ENCODE peak calls at places on chromosomes 6 and 20, in six cellular contexts. U is GF-D8; C is NCI-H2029; Z is mucosa of descending colon; J is iPS DF 19.7; E is stimulated activated CD4-positive, alpha-beta T cell treated with anti-CD3 and anti-CD28 coated beads, Interleukin-1b, Interleukin-23, amount 100 ng/mL, for 1 hour. A is an unnamed sample.

GRCh38 chr6:36757206-36757605 is 59.6 kb downstream of the RAB44 start:
- DNase-seq in Z (no peak), C (no peak), J (no peak), E (no peak), U (no peak), A (no peak)

GRCh38 chr20:38117635-38118034 is 47.4 kb downstream of the TGM2 start:
- DNase-seq in Z (no peak), C (no peak), J (no peak), E (no peak), U (no peak), A (no peak)

GRCh38 chr20:48879609-48880008 is 41.9 kb upstream of the ARFGEF2 start:
- DNase-seq in J (no peak), U (no peak), E (no peak), Z (no peak), C (no peak), A (no peak)

GRCh38 chr6:164106345-164106769 is 691.8 kb downstream of the QKI start:
- DNase-seq in J (no peak), E (no peak), C (no peak), U (no peak), Z (no peak), A (no peak)

GRCh38 chr20:62605236-62605948 is 36.9 kb upstream of the SLCO4A1 start:
- DNase-seq in U (no peak), C (no peak), Z (no peak), E (no peak), J (no peak), A (no peak)

GRCh38 chr6:28737750-28738395 is 185.9 kb downstream of the TRIM27 start:
- DNase-seq in Z (no peak), U (no peak), E (no peak), J (no peak), C (no peak), A (no peak)

GRCh38 chr6:729646-730320 is 36.8 kb upstream of the EXOC2 start:
- DNase-seq in Z (no peak), J (no peak), U (no peak), C (no peak), E (no peak), A (no peak)

GRCh38 chr6:63560806-63561672 is 11.2 kb upstream of the LOC128125822 start:
- DNase-seq in Z (no peak), C (no peak), J (no peak), E (no peak), U (no peak), A (no peak)

GRCh38 chr6:52377538-52378221 is 15.7 kb downstream of the PAQR8 start:
- DNase-seq in U (no peak), E (no peak), C (no peak), J (no peak), Z (no peak), A (no peak)

GRCh38 chr6:142088858-142089216 is 43.9 kb upstream of the GJE1 start:
- DNase-seq in U (no peak), J (peak), C (no peak), Z (no peak), E (no peak), A (no peak)

GRCh38 chr20:10228330-10228729 is 9.7 kb downstream of the SNAP25 start:
- DNase-seq in J (no peak), Z (no peak), U (no peak), C (peak), E (no peak), A (no peak)

GRCh38 chr20:22414354-22414753 is 170.0 kb downstream of the FOXA2 start:
- DNase-seq in U (no peak), E (no peak), Z (no peak), J (no peak), C (no peak), A (no peak)

GRCh38 chr6:123316733-123317323 is 319.9 kb downstream of the TRDN start:
- DNase-seq in J (no peak), E (no peak), Z (no peak), C (peak), U (no peak), A (peak)

GRCh38 chr6:23446394-23447001 is 679.5 kb upstream of the NRSN1 start:
- DNase-seq in E (no peak), Z (no peak), C (peak), U (no peak), J (no peak), A (no peak)

GRCh38 chr6:105091140-105091829 is 88.5 kb downstream of the POPDC3 start:
- DNase-seq in Z (no peak), E (no peak), U (no peak), C (no peak), J (no peak), A (no peak)

GRCh38 chr20:47705497-47705856 is 79.8 kb downstream of the SULF2 start:
- DNase-seq in C (no peak), Z (no peak), E (no peak), U (no peak), J (no peak), A (no peak)

GRCh38 chr6:884570-884969 is 191.6 kb upstream of the EXOC2 start:
- DNase-seq in J (no peak), E (no peak), Z (no peak), U (no peak), C (no peak), A (no peak)

A was measured in cerebellar nuclear complex.